ENCODE peak calls at places on chromosomes 11 and 22, in four cellular contexts. D is psoas muscle, K is ovary, U is mammary epithelial cell. Z is an unnamed sample.

GRCh38 chr11:101176381-101176780 is 46.8 kb upstream of the PGR start:
- DNase-seq in D (no peak), K (no peak), U (peak), Z (no peak)

GRCh38 chr22:30185129-30185528 is 61.4 kb downstream of the LIF start:
- DNase-seq in D (no peak), K (no peak), U (no peak), Z (no peak)

GRCh38 chr11:118996926-118997626 is 862 bp upstream of the CENATAC start:
- DNase-seq in D (no peak), K (no peak), U (peak), Z (no peak)

GRCh38 chr22:37163618-37164534 is 14.2 kb upstream of the IL2RB start:
- DNase-seq in D (no peak), K (no peak), U (no peak), Z (no peak)

GRCh38 chr11:118666331-118666730 is 13.1 kb downstream of the TREH start:
- DNase-seq in D (no peak), K (no peak), U (no peak), Z (no peak)

GRCh38 chr22:40627612-40628011 is 8.9 kb downstream of the MRTFA start:
- DNase-seq in D (no peak), K (no peak), U (peak), Z (no peak)

GRCh38 chr11:11396290-11397042 is 43.4 kb upstream of the CSNK2A3 start:
- DNase-seq in D (peak), K (no peak), U (peak), Z (no peak)

GRCh38 chr11:93710239-93710638 is 31.1 kb downstream of the TAF1D start:
- DNase-seq in D (no peak), K (no peak), U (no peak), Z (no peak)

GRCh38 chr11:2529173-2529572 is 84.4 kb downstream of the KCNQ1 start:
- DNase-seq in D (peak), K (peak), U (no peak), Z (no peak)

GRCh38 chr11:82927264-82927880 is 25.8 kb downstream of the DDIAS start:
- DNase-seq in D (no peak), K (no peak), U (peak), Z (no peak)

GRCh38 chr11:130827697-130828377 is 88.4 kb downstream of the SNX19 start:
- DNase-seq in D (peak), K (peak), U (peak), Z (no peak)

GRCh38 chr11:13000721-13001120 is 8.4 kb upstream of the RASSF10 start:
- DNase-seq in D (no peak), K (no peak), U (no peak), Z (no peak)

GRCh38 chr11:131910491-131911387 is 540.3 kb downstream of the NTM start:
- DNase-seq in D (peak), K (no peak), U (peak), Z (no peak)

GRCh38 chr11:102085864-102086551 is 24.2 kb upstream of the YAP1 start:
- DNase-seq in D (no peak), K (no peak), U (no peak), Z (no peak)

GRCh38 chr11:43574949-43575915 is 105.3 kb upstream of the HSD17B12 start:
- DNase-seq in D (no peak), K (no peak), U (no peak), Z (peak)

GRCh38 chr11:106399075-106399500 is 321.6 kb downstream of the AASDHPPT start:
- DNase-seq in D (peak), K (peak), U (peak), Z (no peak)

GRCh38 chr11:73216466-73216865 is 1.6 kb upstream of the P2RY2 start:
- DNase-seq in D (no peak), K (no peak), U (no peak), Z (no peak)

GRCh38 chr11:117670924-117671323 is 126.1 kb downstream of the DSCAML1 start:
- DNase-seq in D (no peak), K (no peak), U (no peak), Z (no peak)

GRCh38 chr11:129747161-129747560 is 68.5 kb upstream of the TMEM45B start:
- DNase-seq in D (no peak), K (no peak), U (no peak), Z (no peak)

GRCh38 chr11:503179-503981 is 3.7 kb downstream of the RNH1 start:
- DNase-seq in D (peak), K (no peak), U (no peak), Z (peak)

GRCh38 chr22:40193429-40194421 is 16.0 kb downstream of the TNRC6B start:
- DNase-seq in D (no peak), K (no peak), U (no peak), Z (no peak)

GRCh38 chr11:64324692-64325469 is 7.0 kb downstream of the PRDX5 start:
- DNase-seq in D (no peak), K (no peak), U (peak), Z (no peak)
- H3K27ac ChIP-seq in D (no peak), K (no peak), U (peak), Z (no peak)

GRCh38 chr11:35377262-35377661 is 42.1 kb downstream of the SLC1A2 start:
- DNase-seq in D (no peak), K (no peak), U (no peak), Z (no peak)
- H3K27ac ChIP-seq in D (no peak), K (no peak), U (no peak), Z (no peak)

GRCh38 chr11:105206633-105207032 is 67.1 kb upstream of the CARD18 start:
- DNase-seq in D (no peak), K (no peak), U (no peak), Z (no peak)
- H3K27ac ChIP-seq in D (no peak), K (no peak), U (no peak), Z (no peak)

DNA sequence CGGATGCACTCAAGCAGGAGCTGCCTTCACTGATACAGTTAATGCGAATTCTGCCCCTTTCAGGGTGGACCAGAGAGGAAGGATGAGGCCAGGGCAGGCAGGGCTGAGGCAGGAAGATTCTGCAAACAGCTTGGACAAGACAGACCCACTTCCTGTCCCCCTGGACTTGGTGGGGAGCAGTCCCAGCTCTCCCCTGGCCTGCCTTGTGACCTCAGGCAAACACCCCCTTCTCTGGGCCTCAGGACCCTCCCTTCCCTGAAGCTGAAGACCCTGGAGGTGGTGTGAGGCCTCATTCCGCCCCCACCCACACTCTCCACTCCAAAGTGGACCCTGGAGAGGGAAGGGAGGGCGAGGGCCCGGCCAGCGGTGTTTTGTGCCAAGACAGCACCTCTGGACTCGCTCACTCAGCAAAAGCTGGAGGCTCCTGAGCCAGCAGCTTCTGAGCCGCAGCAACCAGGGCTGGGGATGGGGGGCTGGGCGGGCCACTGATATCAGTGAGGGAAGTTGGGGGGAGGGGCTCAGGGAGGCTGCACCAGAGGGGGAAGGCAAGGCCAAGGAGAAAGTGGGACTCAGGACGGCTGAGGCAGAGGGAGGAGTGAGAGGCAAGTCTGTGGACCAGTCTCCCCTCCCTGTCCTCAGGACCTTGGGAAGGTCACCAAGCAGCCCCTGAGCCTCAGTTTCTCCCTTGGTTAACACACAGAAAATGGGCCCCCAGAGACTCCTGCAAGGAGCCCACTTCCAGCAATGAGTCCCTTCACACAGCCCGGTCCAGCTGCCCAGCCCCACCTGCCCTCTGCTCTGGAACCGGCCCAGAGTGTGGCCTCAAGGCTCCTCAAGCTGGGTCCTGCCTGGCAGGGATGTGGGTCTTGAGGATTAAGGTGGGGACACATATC is 8.4 kb downstream of the RAB3IL1 start:
- DNase-seq in D (peak), K (peak), U (no peak), Z (peak)
- H3K27ac ChIP-seq in D (no peak), K (peak), U (no peak), Z (no peak)

DNA sequence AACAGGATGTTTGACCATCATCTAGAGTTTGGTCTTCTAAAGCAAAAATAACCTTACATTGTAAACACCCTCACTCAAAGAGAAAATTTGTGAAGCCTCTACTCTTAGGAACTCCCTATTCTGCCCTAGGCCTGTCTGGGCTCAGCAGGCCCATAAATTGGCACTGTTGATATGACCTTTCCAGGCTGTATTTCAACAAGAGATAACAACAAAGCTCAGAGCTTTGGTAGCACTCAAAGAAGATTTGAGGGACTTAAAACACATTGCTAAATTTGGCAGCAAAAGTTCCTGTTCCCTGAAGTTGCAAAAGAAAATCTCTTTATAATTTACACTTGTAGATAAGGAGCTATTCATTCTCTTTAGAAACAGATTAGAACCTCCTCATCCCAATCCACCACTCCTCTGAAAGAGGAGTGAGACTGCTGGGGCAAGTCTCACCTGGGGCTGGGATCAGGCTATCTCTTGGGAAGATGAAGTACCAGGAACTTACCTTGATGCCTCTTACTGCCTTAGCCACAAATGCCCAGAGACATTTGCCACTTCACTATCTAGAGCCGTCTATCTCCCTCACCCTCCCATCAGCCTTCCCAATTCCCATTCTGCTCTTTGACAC is 110.4 kb upstream of the AKIP1 start:
- DNase-seq in D (no peak), K (no peak), U (no peak), Z (no peak)
- H3K27ac ChIP-seq in D (no peak), K (no peak), U (no peak), Z (no peak)

Z was measured in substantia nigra.